ENCODE peak calls at places on chromosome 1, in four cellular contexts. X is GF-D8; O is NCI-H69; T is activated CD4-positive, alpha-beta T cell treated with anti-CD3 and anti-CD28 coated beads, Interleukin-2, amount 50 U/mL, for 1 hour. W is an unnamed sample.

GRCh38 chr1:204576422-204576821 is 60.2 kb downstream of the MDM4 start:
- DNase-seq in X (no peak), O (peak; percentile 29), T (no peak), W (no peak)

GRCh38 chr1:5977494-5978444 is 14.5 kb downstream of the NPHP4 start:
- DNase-seq in X (no peak), O (peak; percentile 2), T (no peak), W (no peak)

GRCh38 chr1:2132222-2133038 is 62.1 kb downstream of the FAAP20 start:
- DNase-seq in X (peak; percentile 47), O (peak; percentile 24), T (peak; percentile 23), W (no peak)

GRCh38 chr1:22930235-22930912 is 42.3 kb downstream of the LACTBL1 start:
- DNase-seq in X (no peak), O (peak; percentile 57), T (peak; percentile 6), W (no peak)

GRCh38 chr1:6349254-6349943 is 44.2 kb downstream of the ACOT7 start:
- DNase-seq in X (no peak), O (no peak), T (no peak), W (no peak)

GRCh38 chr1:15799004-15799867 is 8.2 kb downstream of the UQCRHL start:
- DNase-seq in X (no peak), O (no peak), T (no peak), W (peak; percentile 83)

GRCh38 chr1:47444578-47445465 is 7.0 kb downstream of the FOXD2 start:
- DNase-seq in X (no peak), O (no peak), T (no peak), W (no peak)

GRCh38 chr1:16342331-16343062 is 9.8 kb downstream of the FBXO42 start:
- DNase-seq in X (no peak), O (no peak), T (no peak), W (no peak)

GRCh38 chr1:99820546-99820945 is 29.6 kb upstream of the AGL start:
- DNase-seq in X (no peak), O (peak; percentile 9), T (no peak), W (no peak)

GRCh38 chr1:218945050-218945449 is 228.6 kb upstream of the LYPLAL1 start:
- DNase-seq in X (no peak), O (peak; percentile 25), T (no peak), W (no peak)

GRCh38 chr1:26994020-26994745 is 691 bp downstream of the TRNP1 start:
- DNase-seq in X (no peak), O (peak; percentile 53), T (peak; percentile 28), W (no peak)

GRCh38 chr1:27614625-27615344 is 10.8 kb upstream of the AHDC1 start:
- DNase-seq in X (no peak), O (no peak), T (no peak), W (no peak)

GRCh38 chr1:241627453-241628329 is 12.5 kb downstream of the CHML start:
- DNase-seq in X (no peak), O (peak; percentile 62), T (peak; percentile 17), W (peak; percentile 58)

GRCh38 chr1:235011064-235011598 is 117.5 kb downstream of the TOMM20 start:
- DNase-seq in X (no peak), O (no peak), T (peak; percentile 38), W (no peak)

GRCh38 chr1:28718166-28718565 is 18.6 kb upstream of the YTHDF2 start:
- DNase-seq in X (no peak), O (no peak), T (no peak), W (no peak)

GRCh38 chr1:70156529-70157120 is 48.8 kb downstream of the LRRC40 start:
- DNase-seq in X (no peak), O (no peak), T (no peak), W (no peak)

GRCh38 chr1:89089962-89090361 is 25.0 kb upstream of the GBP1 start:
- DNase-seq in X (no peak), O (no peak), T (no peak), W (no peak)

GRCh38 chr1:38962113-38962512 is 20.5 kb upstream of the RHBDL2 start:
- DNase-seq in X (no peak), O (no peak), T (no peak), W (no peak)

GRCh38 chr1:50417946-50418599 is 5.2 kb downstream of the DMRTA2 start:
- DNase-seq in X (no peak), O (no peak), T (no peak), W (no peak)

GRCh38 chr1:201461783-201462441 is 7.1 kb downstream of the PHLDA3 start:
- DNase-seq in X (no peak), O (no peak), T (no peak), W (peak; percentile 88)

GRCh38 chr1:8347635-8348034 is 29.7 kb downstream of the SLC45A1 start:
- DNase-seq in X (no peak), O (peak; percentile 78), T (no peak), W (no peak)

GRCh38 chr1:240234477-240235225 is 143.0 kb downstream of the FMN2 start:
- DNase-seq in X (no peak), O (no peak), T (no peak), W (no peak)

GRCh38 chr1:29496701-29497100 is 260.4 kb downstream of the PTPRU start:
- DNase-seq in X (no peak), O (no peak), T (no peak), W (no peak)

GRCh38 chr1:225480825-225481434 is 53.1 kb upstream of the LBR start:
- DNase-seq in X (no peak), O (peak; percentile 95), T (peak; percentile 50), W (peak; percentile 34)

GRCh38 chr1:42936309-42937078 is 22.2 kb downstream of the SLC2A1 start:
- DNase-seq in X (no peak), O (peak; percentile 10), T (no peak), W (peak; percentile 89)

GRCh38 chr1:50308883-50309282 is 114.4 kb downstream of the DMRTA2 start:
- DNase-seq in X (no peak), O (no peak), T (no peak), W (peak; percentile 19)

GRCh38 chr1:10263450-10264082 is 53.2 kb downstream of the KIF1B start:
- DNase-seq in X (no peak), O (no peak), T (no peak), W (no peak)

GRCh38 chr1:221291113-221291512 is 411.9 kb downstream of the HLX start:
- DNase-seq in X (no peak), O (no peak), T (no peak), W (no peak)

W was measured in LoVo.